ENCODE peak calls at places on chromosomes 11 and 22, in eight cellular contexts. One of them, this sample, is unnamed.

GRCh38 chr11:118635642-118636041 is 28.2 kb downstream of the PHLDB1 start:
- DNase-seq in left ventricle myocardium inferior: no peak
- DNase-seq in heart right ventricle: no peak
- DNase-seq in SK-N-SH: no peak
- DNase-seq in BJ: no peak
- DNase-seq in suprapubic skin: no peak
- DNase-seq in adrenal gland: no peak
- DNase-seq in OCI-LY7: no peak
- DNase-seq in this sample: no peak

GRCh38 chr11:17446482-17446881 is 30.2 kb downstream of the ABCC8 start:
- DNase-seq in left ventricle myocardium inferior: no peak
- DNase-seq in heart right ventricle: no peak
- DNase-seq in SK-N-SH: no peak
- DNase-seq in BJ: no peak
- DNase-seq in suprapubic skin: no peak
- DNase-seq in adrenal gland: no peak
- DNase-seq in OCI-LY7: no peak
- DNase-seq in this sample: no peak

GRCh38 chr11:19683141-19683805 is 29.4 kb upstream of the NAV2 start:
- DNase-seq in left ventricle myocardium inferior: peak; percentile 71
- DNase-seq in heart right ventricle: peak; percentile 44
- DNase-seq in SK-N-SH: no peak
- DNase-seq in BJ: no peak
- DNase-seq in suprapubic skin: peak; percentile 86
- DNase-seq in adrenal gland: peak; percentile 35
- DNase-seq in OCI-LY7: no peak
- DNase-seq in this sample: no peak

GRCh38 chr11:93444671-93445073 is 98.5 kb downstream of the SMCO4 start:
- DNase-seq in left ventricle myocardium inferior: no peak
- DNase-seq in heart right ventricle: no peak
- DNase-seq in SK-N-SH: no peak
- DNase-seq in BJ: no peak
- DNase-seq in suprapubic skin: no peak
- DNase-seq in adrenal gland: no peak
- DNase-seq in OCI-LY7: no peak
- DNase-seq in this sample: no peak

GRCh38 chr11:33013706-33014105 is 2.0 kb upstream of the DEPDC7 start:
- DNase-seq in left ventricle myocardium inferior: no peak
- DNase-seq in heart right ventricle: no peak
- DNase-seq in SK-N-SH: no peak
- DNase-seq in BJ: no peak
- DNase-seq in suprapubic skin: no peak
- DNase-seq in adrenal gland: no peak
- DNase-seq in OCI-LY7: no peak
- DNase-seq in this sample: no peak

GRCh38 chr22:19598054-19598855 is 74.0 kb upstream of the CLDN5 start:
- DNase-seq in left ventricle myocardium inferior: no peak
- DNase-seq in heart right ventricle: no peak
- DNase-seq in SK-N-SH: no peak
- DNase-seq in BJ: no peak
- DNase-seq in suprapubic skin: no peak
- DNase-seq in adrenal gland: no peak
- DNase-seq in OCI-LY7: peak; percentile 55
- DNase-seq in this sample: no peak

GRCh38 chr11:117095301-117096139 is 2.7 kb downstream of the SIK3 start:
- DNase-seq in left ventricle myocardium inferior: no peak
- DNase-seq in heart right ventricle: no peak
- DNase-seq in SK-N-SH: no peak
- DNase-seq in BJ: no peak
- DNase-seq in suprapubic skin: no peak
- DNase-seq in adrenal gland: no peak
- DNase-seq in OCI-LY7: no peak
- DNase-seq in this sample: no peak

GRCh38 chr11:71446942-71447688 is 1.1 kb downstream of the DHCR7 start:
- DNase-seq in left ventricle myocardium inferior: no peak
- DNase-seq in heart right ventricle: no peak
- DNase-seq in SK-N-SH: no peak
- DNase-seq in BJ: no peak
- DNase-seq in suprapubic skin: peak; percentile 77
- DNase-seq in adrenal gland: peak; percentile 75
- DNase-seq in OCI-LY7: no peak
- DNase-seq in this sample: peak; percentile 56

GRCh38 chr22:48782817-48783511 is 1044.7 kb downstream of the BRD1 start:
- DNase-seq in left ventricle myocardium inferior: no peak
- DNase-seq in heart right ventricle: no peak
- DNase-seq in SK-N-SH: peak; percentile 53
- DNase-seq in BJ: no peak
- DNase-seq in suprapubic skin: no peak
- DNase-seq in adrenal gland: no peak
- DNase-seq in OCI-LY7: peak; percentile 24
- DNase-seq in this sample: no peak

GRCh38 chr11:134437821-134438220 is 25.8 kb upstream of the B3GAT1 start:
- DNase-seq in left ventricle myocardium inferior: no peak
- DNase-seq in heart right ventricle: no peak
- DNase-seq in SK-N-SH: no peak
- DNase-seq in BJ: no peak
- DNase-seq in suprapubic skin: no peak
- DNase-seq in adrenal gland: no peak
- DNase-seq in OCI-LY7: no peak
- DNase-seq in this sample: no peak

GRCh38 chr22:30863161-30863833 is 105.3 kb downstream of the MORC2 start:
- DNase-seq in left ventricle myocardium inferior: no peak
- DNase-seq in heart right ventricle: no peak
- DNase-seq in SK-N-SH: peak; percentile 82
- DNase-seq in BJ: no peak
- DNase-seq in suprapubic skin: peak; percentile 75
- DNase-seq in adrenal gland: peak; percentile 26
- DNase-seq in OCI-LY7: no peak
- DNase-seq in this sample: no peak

GRCh38 chr22:42792909-42793847 is 63.9 kb downstream of the ARFGAP3 start:
- DNase-seq in left ventricle myocardium inferior: peak; percentile 64
- DNase-seq in heart right ventricle: no peak
- DNase-seq in SK-N-SH: no peak
- DNase-seq in BJ: no peak
- DNase-seq in suprapubic skin: no peak
- DNase-seq in adrenal gland: peak; percentile 87
- DNase-seq in OCI-LY7: no peak
- DNase-seq in this sample: no peak

GRCh38 chr22:42796081-42796480 is 61.0 kb downstream of the ARFGAP3 start:
- DNase-seq in left ventricle myocardium inferior: no peak
- DNase-seq in heart right ventricle: no peak
- DNase-seq in SK-N-SH: no peak
- DNase-seq in BJ: no peak
- DNase-seq in suprapubic skin: no peak
- DNase-seq in adrenal gland: no peak
- DNase-seq in OCI-LY7: no peak
- DNase-seq in this sample: no peak

GRCh38 chr22:42797021-42797420 is 60.1 kb downstream of the ARFGAP3 start:
- DNase-seq in left ventricle myocardium inferior: peak; percentile 44
- DNase-seq in heart right ventricle: no peak
- DNase-seq in SK-N-SH: no peak
- DNase-seq in BJ: no peak
- DNase-seq in suprapubic skin: no peak
- DNase-seq in adrenal gland: no peak
- DNase-seq in OCI-LY7: no peak
- DNase-seq in this sample: no peak

GRCh38 chr22:42793848-42794405 is 63.1 kb downstream of the ARFGAP3 start:
- DNase-seq in left ventricle myocardium inferior: no peak
- DNase-seq in heart right ventricle: no peak
- DNase-seq in SK-N-SH: no peak
- DNase-seq in BJ: no peak
- DNase-seq in suprapubic skin: no peak
- DNase-seq in adrenal gland: no peak
- DNase-seq in OCI-LY7: no peak
- DNase-seq in this sample: no peak

DNA sequence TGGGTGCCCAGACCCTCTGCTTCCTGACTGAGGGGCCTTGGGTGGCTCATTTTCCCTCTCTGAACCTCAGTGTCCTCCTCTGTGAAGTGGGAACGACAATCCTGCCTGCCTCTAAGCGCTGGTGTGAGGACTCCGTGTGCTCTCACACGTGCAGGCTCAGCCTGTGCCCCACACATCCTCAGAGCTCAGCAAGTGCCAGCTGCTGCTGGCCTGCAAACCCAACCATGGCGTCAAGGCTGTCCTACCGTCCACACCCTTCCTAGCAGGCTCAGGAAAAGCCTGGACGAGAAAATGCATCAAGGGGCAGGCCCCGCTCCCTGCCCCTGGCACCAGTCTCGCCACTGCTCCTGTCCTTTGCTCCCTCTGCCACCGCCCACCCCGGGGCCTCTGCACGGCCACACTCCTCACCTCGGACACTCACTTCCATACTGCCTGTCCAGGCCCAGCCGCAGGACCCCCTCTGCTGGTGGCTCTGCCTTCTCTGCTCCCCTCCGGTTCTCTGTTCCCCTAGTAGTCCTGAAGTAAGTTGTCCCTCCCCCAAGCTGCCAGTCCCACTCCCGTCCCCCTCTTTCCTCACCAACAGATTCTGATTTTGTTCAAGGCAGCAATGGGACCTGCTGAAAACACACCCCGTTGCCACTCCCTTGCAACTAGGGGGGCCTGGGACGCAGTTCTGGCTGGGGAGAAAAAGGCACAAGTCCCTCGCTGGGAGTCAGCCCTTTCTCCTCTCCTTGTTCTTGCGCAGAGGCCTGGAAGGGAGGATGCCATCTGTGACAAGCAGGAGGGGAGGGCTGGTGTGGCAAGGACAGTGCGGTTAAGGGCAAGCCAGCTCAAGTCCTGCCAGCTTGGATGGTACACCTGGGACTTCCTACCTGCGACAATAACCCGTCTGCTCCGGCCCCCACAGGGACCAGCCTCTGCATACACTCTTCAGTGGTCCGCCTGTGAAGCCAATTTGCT is 62.2 kb downstream of the ARFGAP3 start:
- DNase-seq in left ventricle myocardium inferior: no peak
- DNase-seq in heart right ventricle: no peak
- DNase-seq in SK-N-SH: no peak
- DNase-seq in BJ: no peak
- DNase-seq in suprapubic skin: no peak
- DNase-seq in adrenal gland: no peak
- DNase-seq in OCI-LY7: no peak
- DNase-seq in this sample: no peak
- TF ChIP-seq CTCF in left ventricle myocardium inferior: peak; percentile 32
- TF ChIP-seq CTCF in heart right ventricle: no peak
- TF ChIP-seq CTCF in SK-N-SH: no peak
- TF ChIP-seq CTCF in BJ: peak; percentile 11
- TF ChIP-seq CTCF in suprapubic skin: no peak
- TF ChIP-seq CTCF in adrenal gland: no peak
- TF ChIP-seq CTCF in OCI-LY7: peak; percentile 17
- TF ChIP-seq CTCF in this sample: peak; percentile 21

DNA sequence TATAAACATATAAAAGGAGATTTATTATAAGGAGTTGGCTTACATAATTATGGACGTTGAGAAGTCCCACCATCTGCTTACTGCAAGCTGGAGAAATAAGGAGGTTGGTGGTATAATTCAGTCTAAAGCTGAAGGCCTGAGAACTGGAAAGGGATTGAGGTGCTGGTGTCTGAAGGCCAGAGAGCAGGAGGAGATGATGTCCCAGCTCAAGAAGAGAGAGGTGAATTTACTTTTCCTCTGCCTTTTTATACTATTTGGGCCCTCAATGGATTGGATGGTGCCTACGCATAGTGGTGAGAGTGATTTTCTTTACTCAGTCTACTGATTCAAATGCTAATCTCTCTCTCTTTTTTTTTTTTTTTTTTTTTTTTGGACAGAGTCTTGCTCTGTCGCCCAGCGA is 1.3 kb upstream of the ZNF202 start:
- DNase-seq in left ventricle myocardium inferior: no peak
- DNase-seq in heart right ventricle: no peak
- DNase-seq in SK-N-SH: no peak
- DNase-seq in BJ: no peak
- DNase-seq in suprapubic skin: no peak
- DNase-seq in adrenal gland: no peak
- DNase-seq in OCI-LY7: no peak
- DNase-seq in this sample: no peak
- H3K4me3 ChIP-seq in left ventricle myocardium inferior: peak overlapping the region; percentile 95
- H3K4me3 ChIP-seq in heart right ventricle: no peak overlapping the region
- H3K4me3 ChIP-seq in SK-N-SH: no peak overlapping the region
- H3K4me3 ChIP-seq in BJ: no peak overlapping the region
- H3K4me3 ChIP-seq in suprapubic skin: no peak overlapping the region
- H3K4me3 ChIP-seq in adrenal gland: no peak overlapping the region
- H3K4me3 ChIP-seq in OCI-LY7: no peak overlapping the region
- H3K4me3 ChIP-seq in this sample: no peak overlapping the region

DNA sequence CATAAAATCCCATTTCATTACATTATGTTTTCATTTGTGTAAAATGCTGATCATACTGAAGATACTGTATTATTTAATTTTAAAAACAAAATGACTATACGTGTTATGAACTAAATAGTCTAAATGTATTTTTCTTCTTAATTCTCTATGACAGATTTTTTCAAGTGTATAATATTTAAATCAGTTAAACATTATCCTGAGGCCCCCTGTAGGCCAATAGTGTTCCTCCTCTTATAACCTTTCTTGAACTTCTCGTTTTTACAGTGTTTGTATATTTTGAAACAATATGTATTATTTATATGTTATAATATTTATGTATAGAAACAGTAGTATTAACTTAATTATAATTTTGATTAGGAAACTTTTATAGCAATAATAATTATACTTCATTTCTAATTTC is 151.1 kb upstream of the CHORDC1 start:
- DNase-seq in left ventricle myocardium inferior: no peak
- DNase-seq in heart right ventricle: no peak
- DNase-seq in SK-N-SH: no peak
- DNase-seq in BJ: no peak
- DNase-seq in suprapubic skin: no peak
- DNase-seq in adrenal gland: no peak
- DNase-seq in OCI-LY7: no peak
- DNase-seq in this sample: no peak
- TF ChIP-seq CTCF in left ventricle myocardium inferior: no peak
- TF ChIP-seq CTCF in heart right ventricle: no peak
- TF ChIP-seq CTCF in SK-N-SH: peak; percentile 31
- TF ChIP-seq CTCF in BJ: no peak
- TF ChIP-seq CTCF in suprapubic skin: no peak
- TF ChIP-seq CTCF in adrenal gland: no peak
- TF ChIP-seq CTCF in OCI-LY7: peak; percentile 46
- TF ChIP-seq CTCF in this sample: no peak

DNA sequence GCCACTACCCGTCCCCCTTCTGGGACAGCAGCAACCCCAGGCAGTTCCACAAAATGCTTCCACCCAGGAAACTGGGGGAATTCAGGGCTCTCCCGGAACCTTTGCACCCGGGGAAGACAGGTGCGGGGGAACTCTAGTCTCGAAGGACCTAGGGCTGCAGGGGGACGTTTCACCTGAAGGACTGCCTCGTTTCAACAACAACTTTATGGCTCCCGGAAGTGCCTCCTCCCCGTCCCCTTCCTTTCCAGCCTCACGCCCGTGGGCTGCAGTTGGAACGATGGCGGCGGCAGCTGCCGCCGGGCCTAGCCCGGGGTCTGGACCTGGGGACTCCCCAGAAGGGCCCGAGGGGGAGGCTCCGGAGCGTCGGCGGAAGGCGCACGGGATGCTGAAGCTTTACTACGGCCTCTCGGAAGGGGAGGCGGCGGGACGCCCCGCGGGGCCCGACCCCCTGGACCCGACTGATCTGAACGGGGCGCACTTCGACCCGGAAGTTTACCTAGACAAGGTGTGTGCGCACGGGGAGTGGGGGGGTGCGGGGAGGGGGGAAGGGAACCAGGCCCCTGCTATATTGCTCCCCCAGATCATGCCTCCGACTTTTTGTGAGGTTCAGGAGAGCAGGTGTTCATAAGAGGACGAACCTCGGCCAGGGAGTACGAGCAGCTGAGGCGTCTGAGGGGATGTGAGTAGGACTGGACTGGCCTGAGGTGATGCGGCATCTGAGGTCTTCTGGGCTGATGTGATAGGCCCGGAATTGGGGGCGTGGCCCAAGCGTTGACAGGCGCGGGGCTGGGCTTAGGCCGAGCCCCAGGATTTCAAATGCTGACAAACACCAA is at the start of gene VPS51:
- DNase-seq in left ventricle myocardium inferior: peak; percentile 90
- DNase-seq in heart right ventricle: peak; percentile 83
- DNase-seq in SK-N-SH: peak; percentile 93
- DNase-seq in BJ: no peak
- DNase-seq in suprapubic skin: peak; percentile 92
- DNase-seq in adrenal gland: peak; percentile 96
- DNase-seq in OCI-LY7: peak; percentile 94
- DNase-seq in this sample: peak; percentile 73
- H3K4me3 ChIP-seq in left ventricle myocardium inferior: peak within 1 kb of the TSS; percentile 82
- H3K4me3 ChIP-seq in heart right ventricle: peak within 1 kb of the TSS; percentile 94
- H3K4me3 ChIP-seq in SK-N-SH: peak within 1 kb of the TSS; percentile 77
- H3K4me3 ChIP-seq in BJ: peak within 1 kb of the TSS; percentile 63
- H3K4me3 ChIP-seq in suprapubic skin: peak within 1 kb of the TSS; percentile 95
- H3K4me3 ChIP-seq in adrenal gland: peak within 1 kb of the TSS; percentile 62
- H3K4me3 ChIP-seq in OCI-LY7: peak within 1 kb of the TSS; percentile 78
- H3K4me3 ChIP-seq in this sample: peak within 1 kb of the TSS; percentile 77

This sample was measured in AG09309.